ENCODE peak calls at places on chromosomes 4 and X, in ten cellular contexts. R is HCT116, C is cardiac muscle cell, N is WERI-Rb-1, D is brain microvascular endothelial cell, K is RWPE2, A is MM.1S, L is fibroblast of lung, J is colonic mucosa, Q is lower lobe of right lung. H is an unnamed sample.

GRCh38 chr4:185783574-185783973 is 28.4 kb downstream of the SORBS2 start:
- DNase-seq in R (no peak), C (no peak), N (no peak), D (no peak), K (no peak), A (no peak), L (no peak), J (no peak), Q (no peak), H (no peak)

GRCh38 chr4:91631335-91631734 is 672.4 kb upstream of the GRID2 start:
- DNase-seq in R (no peak), C (no peak), N (no peak), D (no peak), K (no peak), A (no peak), L (no peak), J (no peak), Q (no peak), H (no peak)

GRCh38 chr4:5678977-5679376 is 29.4 kb downstream of the EVC2 start:
- DNase-seq in R (no peak), C (no peak), N (no peak), D (no peak), K (no peak), A (no peak), L (peak; percentile 27), J (no peak), Q (no peak), H (no peak)

GRCh38 chr4:7558436-7558835 is 123.7 kb upstream of the PSAPL1 start:
- DNase-seq in R (no peak), C (no peak), N (no peak), D (no peak), K (no peak), A (no peak), L (no peak), J (no peak), Q (no peak), H (no peak)

GRCh38 chrX:133053854-133054565 is 42.9 kb downstream of the USP26 start:
- DNase-seq in R (no peak), C (no peak), N (no peak), D (peak; percentile 0), K (no peak), A (no peak), L (peak; percentile 36), J (no peak), Q (no peak), H (peak; percentile 16)

GRCh38 chr4:71774136-71774535 is 9.7 kb downstream of the GC start:
- DNase-seq in R (no peak), C (no peak), N (no peak), D (no peak), K (no peak), A (no peak), L (no peak), J (no peak), Q (no peak), H (no peak)

GRCh38 chr4:37389967-37390580 is 145.5 kb downstream of the NWD2 start:
- DNase-seq in R (peak; percentile 48), C (peak; percentile 68), N (peak; percentile 28), D (peak; percentile 45), K (no peak), A (peak; percentile 81), L (peak; percentile 26), J (peak; percentile 65), Q (no peak), H (peak; percentile 26)

GRCh38 chr4:93184093-93184492 is 644.5 kb upstream of the ATOH1 start:
- DNase-seq in R (no peak), C (no peak), N (no peak), D (no peak), K (no peak), A (no peak), L (no peak), J (no peak), Q (no peak), H (no peak)

GRCh38 chr4:122412547-122412946 is 33.7 kb downstream of the ADAD1 start:
- DNase-seq in R (no peak), C (peak; percentile 2), N (no peak), D (no peak), K (no peak), A (no peak), L (peak; percentile 5), J (no peak), Q (no peak), H (no peak)

GRCh38 chrX:30224541-30224940 is 5.9 kb upstream of the MAGEB3 start:
- DNase-seq in R (no peak), C (no peak), N (no peak), D (no peak), K (no peak), A (no peak), L (no peak), J (no peak), Q (no peak), H (no peak)

GRCh38 chr4:6177587-6178197 is 22.7 kb downstream of the JAKMIP1 start:
- DNase-seq in R (no peak), C (no peak), N (peak; percentile 59), D (no peak), K (no peak), A (no peak), L (no peak), J (no peak), Q (no peak), H (no peak)

GRCh38 chrX:74422576-74423288 is 1.4 kb downstream of the SLC16A2 start:
- DNase-seq in R (no peak), C (peak; percentile 78), N (peak; percentile 59), D (peak; percentile 19), K (peak; percentile 47), A (no peak), L (peak; percentile 73), J (peak; percentile 20), Q (peak; percentile 52), H (peak; percentile 38)

GRCh38 chrX:21487832-21488231 is 113.6 kb downstream of the CNKSR2 start:
- DNase-seq in R (no peak), C (peak; percentile 1), N (no peak), D (peak; percentile 5), K (no peak), A (no peak), L (peak; percentile 23), J (peak; percentile 16), Q (no peak), H (no peak)

GRCh38 chr4:8596891-8597290 is 4.3 kb downstream of the CPZ start:
- DNase-seq in R (no peak), C (no peak), N (no peak), D (no peak), K (no peak), A (no peak), L (no peak), J (no peak), Q (no peak), H (no peak)

GRCh38 chrX:84188320-84188834 is 378 bp upstream of the RPS6KA6 start:
- DNase-seq in R (no peak), C (peak; percentile 61), N (peak; percentile 75), D (peak; percentile 2), K (peak; percentile 44), A (peak; percentile 65), L (peak; percentile 60), J (peak; percentile 53), Q (peak; percentile 60), H (no peak)
- H3K27ac ChIP-seq in R (no peak overlapping the region), C (no peak overlapping the region), N (no peak overlapping the region), D (no peak overlapping the region), K (no peak overlapping the region), A (no peak overlapping the region), L (no peak overlapping the region), J (no peak overlapping the region), Q (no peak overlapping the region), H (no peak overlapping the region)

DNA sequence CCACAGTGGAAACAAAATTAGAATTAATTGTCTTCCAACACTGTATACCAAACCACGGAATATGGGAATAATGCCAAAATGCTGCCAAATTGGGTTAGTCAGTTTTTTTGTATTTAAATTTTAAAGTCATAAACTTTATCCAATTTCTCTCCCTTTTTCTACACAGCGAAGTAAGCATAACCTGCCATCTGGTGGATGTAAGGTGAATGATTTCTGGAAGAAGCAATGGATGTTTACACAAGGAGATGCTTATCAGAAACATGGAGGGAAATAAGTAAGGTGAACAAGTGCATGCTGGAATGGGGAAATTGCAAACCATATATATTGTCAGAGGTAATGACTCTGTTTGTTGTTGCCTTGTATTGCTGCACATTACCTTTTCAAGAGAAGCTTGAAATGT is 691.9 kb downstream of the TECRL start:
- DNase-seq in R (no peak), C (peak; percentile 9), N (no peak), D (no peak), K (no peak), A (peak; percentile 35), L (no peak), J (no peak), Q (no peak), H (peak; percentile 5)
- TF ChIP-seq CTCF in R (peak; percentile 9), C (no peak), N (peak; percentile 37), D (no peak), K (peak; percentile 68), A (peak; percentile 44), L (no peak), J (no peak), Q (no peak), H (peak; percentile 48)

GRCh38 chrX:49256268-49256995 is 8.1 kb downstream of the FOXP3 start:
- DNase-seq in R (no peak), C (no peak), N (no peak), D (no peak), K (no peak), A (no peak), L (no peak), J (no peak), Q (no peak), H (no peak)

GRCh38 chrX:49257846-49258748 is 6.4 kb downstream of the FOXP3 start:
- DNase-seq in R (no peak), C (no peak), N (no peak), D (no peak), K (no peak), A (no peak), L (no peak), J (no peak), Q (no peak), H (no peak)

GRCh38 chrX:49257074-49257790 is 7.3 kb downstream of the FOXP3 start:
- DNase-seq in R (no peak), C (no peak), N (no peak), D (no peak), K (no peak), A (no peak), L (no peak), J (no peak), Q (no peak), H (no peak)

GRCh38 chrX:49260221-49260985 is 4.1 kb downstream of the FOXP3 start:
- DNase-seq in R (no peak), C (no peak), N (no peak), D (no peak), K (no peak), A (no peak), L (no peak), J (no peak), Q (no peak), H (no peak)

DNA sequence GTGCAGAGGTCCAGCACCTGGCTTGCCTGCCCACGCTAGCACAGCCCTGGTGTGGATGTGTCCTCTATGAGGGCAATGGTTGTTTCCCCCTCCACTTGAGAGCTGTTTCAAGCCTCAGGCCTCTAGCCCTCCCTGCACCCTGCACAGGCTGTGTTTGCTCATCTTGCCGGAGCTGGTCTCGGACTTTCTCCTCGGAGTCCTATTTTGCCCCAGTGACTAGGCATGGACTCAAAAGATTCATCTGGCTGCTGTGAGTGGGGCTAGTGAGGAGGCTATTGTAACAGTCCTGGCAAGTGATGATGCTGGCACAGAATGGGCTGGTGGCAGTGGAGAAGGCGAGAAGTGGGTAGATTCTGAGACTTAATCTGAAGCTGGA is 5.8 kb downstream of the FOXP3 start:
- DNase-seq in R (no peak), C (no peak), N (no peak), D (no peak), K (no peak), A (no peak), L (no peak), J (no peak), Q (no peak), H (no peak)
- H3K27ac ChIP-seq in R (no peak overlapping the region), C (no peak overlapping the region), N (no peak overlapping the region), D (no peak overlapping the region), K (no peak overlapping the region), A (no peak overlapping the region), L (no peak overlapping the region), J (no peak overlapping the region), Q (no peak overlapping the region), H (no peak overlapping the region)

GRCh38 chr4:42371306-42372063 is 25.8 kb upstream of the SHISA3 start:
- DNase-seq in R (peak; percentile 33), C (peak; percentile 82), N (peak; percentile 19), D (peak; percentile 67), K (no peak), A (peak; percentile 59), L (peak; percentile 50), J (no peak), Q (no peak), H (peak; percentile 20)
- TF ChIP-seq CTCF in R (peak; percentile 51), C (peak; percentile 74), N (peak; percentile 40), D (peak; percentile 62), K (peak; percentile 83), A (peak; percentile 65), L (peak; percentile 76), J (peak; percentile 50), Q (peak; percentile 54), H (peak; percentile 63)